ENCODE peak calls at places on chromosome 18, in six cellular contexts. L, D, N, Z, O and U are unnamed samples.

GRCh38 chr18:1998121-1998520 is 573.2 kb downstream of the METTL4 start:
- DNase-seq in L (no peak), D (no peak), N (no peak), Z (no peak), O (no peak), U (no peak)

GRCh38 chr18:52001106-52001505 is 338.9 kb upstream of the DCC start:
- DNase-seq in L (no peak), D (no peak), N (no peak), Z (no peak), O (no peak), U (no peak)

GRCh38 chr18:34543940-34544339 is 166.2 kb upstream of the DTNA start:
- DNase-seq in L (no peak), D (no peak), N (no peak), Z (no peak), O (no peak), U (no peak)

GRCh38 chr18:31268985-31269406 is 49.0 kb upstream of the DSG1 start:
- DNase-seq in L (peak), D (no peak), N (no peak), Z (no peak), O (no peak), U (peak)

GRCh38 chr18:33184178-33184577 is 256.3 kb downstream of the CCDC178 start:
- DNase-seq in L (no peak), D (no peak), N (no peak), Z (no peak), O (peak), U (peak)

GRCh38 chr18:58856881-58857280 is 7.8 kb upstream of the ZNF532 start:
- DNase-seq in L (no peak), D (peak), N (no peak), Z (no peak), O (no peak), U (peak)

GRCh38 chr18:78640596-78640995 is 339.0 kb upstream of the SALL3 start:
- DNase-seq in L (no peak), D (no peak), N (no peak), Z (no peak), O (no peak), U (no peak)

GRCh38 chr18:36297419-36298112 is at the start of gene FHOD3:
- DNase-seq in L (peak), D (peak), N (peak), Z (peak), O (peak), U (peak)

GRCh38 chr18:62663731-62664336 is 51.5 kb upstream of the PHLPP1 start:
- DNase-seq in L (peak), D (peak), N (no peak), Z (no peak), O (peak), U (peak)

GRCh38 chr18:903703-904102 is 968 bp upstream of the ADCYAP1 start:
- DNase-seq in L (peak), D (peak), N (no peak), Z (peak), O (peak), U (peak)

DNA sequence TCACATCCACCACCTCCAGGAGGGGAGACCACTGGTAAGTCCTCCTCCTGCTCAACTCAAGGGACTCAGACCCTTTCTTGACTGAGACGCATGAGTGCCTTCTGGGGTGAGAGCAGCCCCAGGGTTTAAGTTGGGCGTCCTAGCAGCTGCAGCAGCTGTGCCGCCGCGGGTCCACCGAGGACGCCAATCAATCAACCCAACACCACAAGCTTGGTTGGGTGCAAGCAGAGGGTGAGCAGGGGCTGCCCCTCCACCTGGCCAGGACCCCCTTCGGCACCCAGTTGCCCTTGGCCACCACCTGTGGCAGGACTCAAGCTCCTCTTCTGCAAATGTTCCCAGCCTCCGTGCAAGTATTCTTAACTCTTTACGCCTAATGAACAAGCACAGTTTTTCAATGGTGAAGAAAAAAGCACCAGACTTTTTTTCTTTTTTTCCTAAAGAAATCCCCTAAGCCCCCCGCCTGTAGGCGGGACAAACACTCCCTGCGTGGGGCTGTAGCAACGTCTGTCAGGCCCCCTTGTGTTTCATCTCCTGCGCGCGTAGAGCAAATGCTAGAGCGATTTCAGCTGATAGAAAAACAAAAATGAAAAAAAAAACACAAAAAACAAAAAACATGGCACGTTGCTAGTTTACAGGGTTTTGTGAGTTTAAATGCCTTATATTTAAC is 197.1 kb downstream of the LOXHD1 start:
- DNase-seq in L (no peak), D (no peak), N (no peak), Z (peak), O (no peak), U (no peak)
- TF ChIP-seq CTCF in L (no peak), D (no peak), N (no peak), Z (no peak), O (no peak), U (no peak)

DNA sequence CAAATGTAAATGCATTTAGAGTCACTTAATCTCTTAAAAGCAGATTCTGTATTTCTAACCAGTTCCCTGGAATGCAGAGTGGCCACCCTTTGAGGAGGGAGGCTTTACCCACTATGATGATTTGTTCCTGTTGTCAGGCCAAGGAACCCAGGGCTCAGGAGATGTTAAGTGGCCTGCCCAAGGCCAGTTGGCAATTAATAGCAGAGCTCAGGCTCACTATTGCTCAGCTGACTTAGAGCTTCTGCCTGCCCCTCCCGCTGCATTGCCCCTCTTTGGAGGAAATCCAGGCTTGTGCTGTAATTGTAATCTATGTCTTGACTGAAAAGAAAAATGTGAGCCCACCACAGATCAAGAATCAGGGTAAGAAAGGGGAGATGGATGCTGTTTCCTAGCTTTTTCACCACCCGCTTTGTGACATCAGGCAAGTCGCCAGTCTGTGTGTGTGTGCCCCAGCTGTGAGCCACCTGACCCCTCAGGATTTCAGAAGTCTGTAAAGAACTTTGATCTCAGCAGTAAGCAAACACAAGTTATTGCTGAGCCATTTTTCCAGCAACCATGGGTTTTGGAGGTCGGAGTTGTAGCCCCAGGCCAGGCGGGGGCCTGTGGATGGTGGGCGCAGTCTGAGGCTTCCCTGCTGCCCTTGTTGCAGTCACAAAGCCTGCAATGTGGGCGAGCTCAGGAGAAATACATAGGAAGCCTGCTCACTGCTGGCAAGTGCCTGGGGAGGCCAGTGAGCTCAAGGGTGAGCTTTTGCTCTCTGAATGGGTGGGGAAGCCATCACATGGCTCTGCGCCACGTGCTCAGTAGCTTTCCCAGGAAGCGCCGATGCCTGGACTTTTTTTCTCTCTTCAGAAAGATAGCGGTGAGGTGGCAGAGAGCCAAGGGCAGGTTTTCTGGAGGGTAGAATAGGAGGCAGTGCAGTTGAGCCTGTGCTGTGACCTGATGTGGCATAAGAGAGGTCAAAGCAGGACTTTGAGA is 6.0 kb downstream of the CABLES1 start:
- DNase-seq in L (no peak), D (peak), N (peak), Z (no peak), O (peak), U (peak)
- H3K4me3 ChIP-seq in L (no peak), D (no peak), N (no peak), Z (no peak), O (no peak), U (no peak)

GRCh38 chr18:41391616-41392610 is 563.1 kb upstream of the PIK3C3 start:
- DNase-seq in L (peak), D (peak), N (no peak), Z (peak), O (peak), U (peak)
- TF ChIP-seq CTCF in L (peak), D (peak), N (no peak), Z (peak), O (peak), U (peak)

DNA sequence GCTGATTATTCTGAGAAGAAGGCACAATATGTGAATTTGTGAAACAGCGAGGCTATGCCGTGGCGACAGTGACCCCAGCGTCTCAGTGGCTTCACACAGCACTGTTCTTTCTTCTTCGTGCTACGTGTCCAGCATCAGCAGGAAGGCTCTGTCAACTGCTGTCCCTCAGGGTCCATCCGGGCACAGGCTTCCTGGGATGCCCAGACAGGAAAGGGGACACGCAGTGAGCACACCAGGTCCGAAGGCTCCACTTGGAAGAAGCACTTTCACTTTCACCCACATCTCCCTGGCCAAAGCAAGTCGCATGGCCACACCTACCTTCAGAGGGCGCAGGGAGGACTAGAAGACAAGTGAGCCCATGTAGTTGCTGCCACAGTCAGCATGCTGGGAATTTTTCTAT is 47.3 kb downstream of the PTGR3 start:
- DNase-seq in L (peak), D (peak), N (peak), Z (no peak), O (no peak), U (no peak)
- H3K4me3 ChIP-seq in L (no peak), D (peak), N (peak), Z (no peak), O (no peak), U (peak)

DNA sequence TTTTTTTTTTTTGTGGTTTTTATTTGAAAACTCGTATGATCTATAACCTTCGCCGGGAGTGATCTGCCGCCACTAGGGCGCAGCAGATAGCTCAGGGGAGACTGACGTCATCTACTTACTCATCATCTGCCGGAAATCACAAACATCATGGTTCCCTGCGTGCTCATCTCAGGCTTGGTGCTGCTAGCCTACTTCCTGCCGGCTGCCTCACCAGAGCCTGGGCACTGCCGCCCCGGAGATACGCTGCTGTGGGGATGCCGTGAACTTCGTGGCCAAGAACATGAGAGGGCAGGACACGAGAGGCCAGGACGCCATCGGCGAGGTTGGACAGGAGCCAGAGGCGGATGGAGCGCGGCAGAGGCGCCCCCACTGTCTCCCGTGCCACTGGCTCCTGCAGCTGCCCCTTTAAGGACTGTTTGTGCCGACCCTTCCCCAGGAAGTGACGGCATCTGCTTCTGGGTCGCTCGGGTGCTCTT is 68.8 kb downstream of the DOK6 start:
- DNase-seq in L (no peak), D (no peak), N (no peak), Z (peak), O (no peak), U (no peak)
- TF ChIP-seq CTCF in L (no peak), D (peak), N (no peak), Z (peak), O (no peak), U (peak)

GRCh38 chr18:47817017-47817911 is 113.2 kb downstream of the SMAD2 start:
- DNase-seq in L (no peak), D (peak), N (no peak), Z (no peak), O (no peak), U (no peak)
- H3K4me3 ChIP-seq in L (no peak), D (peak), N (no peak), Z (no peak), O (no peak), U (no peak)

DNA sequence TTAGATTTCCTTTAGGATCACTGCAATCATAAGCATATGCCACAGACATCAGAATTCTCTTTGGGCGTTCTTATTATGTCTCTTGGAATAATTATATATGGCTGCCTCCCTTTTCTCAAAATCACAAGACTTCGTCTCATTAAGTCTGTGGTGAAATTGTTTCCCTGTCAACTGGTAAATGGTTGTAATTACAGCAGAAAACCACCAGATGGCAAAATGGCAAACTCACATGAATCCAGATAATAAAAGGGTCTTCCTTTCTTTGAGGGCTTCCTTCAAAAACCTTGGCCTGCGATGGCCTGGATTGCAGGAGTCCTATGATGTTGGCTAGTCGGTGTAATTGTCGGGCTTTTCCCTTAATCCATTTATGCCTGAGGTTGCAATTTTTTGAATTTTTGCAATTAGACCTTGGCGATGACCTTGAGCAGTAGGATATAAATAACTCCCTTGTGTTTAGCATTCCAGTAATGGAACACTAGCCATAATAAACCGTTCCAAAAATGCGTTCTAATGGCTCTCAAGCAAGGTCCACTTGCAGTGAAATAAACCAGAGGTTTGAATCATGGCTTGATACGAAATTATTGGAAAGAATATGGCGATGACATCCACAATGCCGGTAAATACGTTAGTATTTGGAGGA is 656.4 kb downstream of the MBD2 start:
- DNase-seq in L (peak), D (peak), N (no peak), Z (peak), O (peak), U (peak)
- TF ChIP-seq CTCF in L (peak), D (peak), N (peak), Z (peak), O (peak), U (peak)